ENCODE peak calls at places on chromosome 14, in ten cellular contexts. Q is natural killer cell; A is sciatic nerve; P is activated T-cell treated with anti-CD3 and anti-CD28 coated beads, Interleukin-2, amount 50 U/mL, for 72 hours; D is heart left ventricle; I is central memory CD8-positive, alpha-beta T cell; E is upper lobe of right lung; N is left lung; H is T-cell; Z is activated naive CD8-positive, alpha-beta T cell treated with anti-CD3 and anti-CD28 coated beads, Interleukin-2, amount 10 ng/mL, durations not matched to agents 7 days and 5 days. F is an unnamed sample.
A peak's percentile ranks its signal among the peaks of the same experiment; 100 is the strongest.

GRCh38 chr14:63459738-63460137 is 83.4 kb downstream of the PPP2R5E start:
- ATAC-seq in Q (no peak), A (no peak), P (no peak), D (no peak), I (no peak), E (no peak), N (peak; percentile 33), H (no peak), Z (no peak), F (no peak)

GRCh38 chr14:38199768-38200167 is 7.9 kb upstream of the SSTR1 start:
- ATAC-seq in Q (no peak), A (peak; percentile 74), P (peak; percentile 85), D (no peak), I (no peak), E (no peak), N (no peak), H (no peak), Z (no peak), F (peak; percentile 74)

GRCh38 chr14:101844219-101844618 is 82.7 kb downstream of the PPP2R5C start:
- ATAC-seq in Q (no peak), A (peak; percentile 67), P (no peak), D (peak; percentile 77), I (no peak), E (no peak), N (no peak), H (no peak), Z (no peak), F (no peak)

GRCh38 chr14:103020271-103020910 is 37.0 kb downstream of the CDC42BPB start:
- ATAC-seq in Q (no peak), A (peak; percentile 31), P (no peak), D (no peak), I (no peak), E (no peak), N (peak; percentile 10), H (no peak), Z (no peak), F (no peak)

GRCh38 chr14:64806202-64806861 is 73.4 kb downstream of the SPTB start:
- ATAC-seq in Q (no peak), A (peak; percentile 26), P (no peak), D (peak; percentile 67), I (no peak), E (peak; percentile 72), N (peak; percentile 87), H (no peak), Z (no peak), F (no peak)

GRCh38 chr14:92719890-92720323 is 28.5 kb downstream of the LGMN start:
- ATAC-seq in Q (no peak), A (peak; percentile 71), P (no peak), D (no peak), I (no peak), E (no peak), N (peak; percentile 16), H (no peak), Z (no peak), F (no peak)

GRCh38 chr14:105986896-105987284 is 460.5 kb downstream of the TMEM121 start:
- ATAC-seq in Q (peak; percentile 30), A (no peak), P (peak; percentile 1), D (no peak), I (peak; percentile 18), E (no peak), N (no peak), H (no peak), Z (peak; percentile 21), F (peak; percentile 22)

GRCh38 chr14:67162390-67162789 is 26.9 kb upstream of the GARIN2 start:
- ATAC-seq in Q (no peak), A (no peak), P (no peak), D (no peak), I (no peak), E (no peak), N (no peak), H (no peak), Z (no peak), F (no peak)

GRCh38 chr14:21098134-21098891 is at the start of gene ZNF219:
- ATAC-seq in Q (peak; percentile 68), A (peak; percentile 37), P (peak; percentile 65), D (peak; percentile 52), I (peak; percentile 33), E (peak; percentile 55), N (peak; percentile 52), H (peak; percentile 56), Z (peak; percentile 32), F (peak; percentile 50)

GRCh38 chr14:41623737-41624136 is 17.1 kb downstream of the LRFN5 start:
- ATAC-seq in Q (no peak), A (no peak), P (no peak), D (no peak), I (no peak), E (no peak), N (no peak), H (no peak), Z (no peak), F (no peak)

GRCh38 chr14:22549981-22550670 is 38.9 kb downstream of the DAD1 start:
- ATAC-seq in Q (peak; percentile 64), A (peak; percentile 59), P (peak; percentile 74), D (peak; percentile 24), I (peak; percentile 68), E (no peak), N (no peak), H (peak; percentile 65), Z (peak; percentile 42), F (peak; percentile 66)

GRCh38 chr14:104100171-104101085 is 14.9 kb downstream of the ASPG start:
- ATAC-seq in Q (no peak), A (no peak), P (no peak), D (no peak), I (no peak), E (no peak), N (peak; percentile 37), H (no peak), Z (no peak), F (no peak)

GRCh38 chr14:55600784-55601561 is 21.0 kb downstream of the KTN1 start:
- ATAC-seq in Q (no peak), A (no peak), P (no peak), D (no peak), I (no peak), E (no peak), N (peak; percentile 50), H (no peak), Z (no peak), F (no peak)

GRCh38 chr14:72516936-72517408 is 376.9 kb downstream of the DPF3 start:
- ATAC-seq in Q (peak; percentile 60), A (peak; percentile 82), P (peak; percentile 15), D (peak; percentile 69), I (no peak), E (peak; percentile 83), N (peak; percentile 94), H (peak; percentile 40), Z (no peak), F (no peak)

GRCh38 chr14:76762617-76763361 is 1.5 kb downstream of the VASH1 start:
- ATAC-seq in Q (no peak), A (peak; percentile 14), P (no peak), D (peak; percentile 28), I (no peak), E (peak; percentile 14), N (peak; percentile 10), H (no peak), Z (no peak), F (no peak)

GRCh38 chr14:50049703-50050102 is 66.7 kb downstream of the VCPKMT start:
- ATAC-seq in Q (no peak), A (no peak), P (no peak), D (no peak), I (no peak), E (no peak), N (no peak), H (no peak), Z (no peak), F (no peak)

GRCh38 chr14:54567224-54567633 is 301 bp downstream of the SAMD4A start:
- ATAC-seq in Q (no peak), A (peak; percentile 4), P (no peak), D (no peak), I (no peak), E (no peak), N (peak; percentile 2), H (no peak), Z (no peak), F (no peak)

GRCh38 chr14:55705651-55706340 is 125.8 kb downstream of the KTN1 start:
- ATAC-seq in Q (no peak), A (no peak), P (no peak), D (no peak), I (no peak), E (peak; percentile 95), N (peak; percentile 89), H (no peak), Z (no peak), F (no peak)

GRCh38 chr14:71403673-71404072 is 496.4 kb downstream of the PCNX1 start:
- ATAC-seq in Q (peak; percentile 64), A (no peak), P (peak; percentile 49), D (no peak), I (no peak), E (peak; percentile 67), N (peak; percentile 50), H (peak; percentile 70), Z (peak; percentile 58), F (peak; percentile 34)

GRCh38 chr14:65195042-65195719 is 92.9 kb upstream of the MAX start:
- ATAC-seq in Q (no peak), A (no peak), P (peak; percentile 67), D (no peak), I (no peak), E (no peak), N (no peak), H (no peak), Z (no peak), F (peak; percentile 94)

F was measured in activated T-helper 17 cell treated with anti-CD3 and anti-CD28 coated beads, Interleukin-2, amount 50 U/mL, for 72 hours.